ENCODE peak calls at places on chromosomes 5 and 9, in five cellular contexts. M is fibroblast of lung, G is aorta, U is NT2/D1, I is upper lobe of right lung. O is an unnamed sample. For H3K9me3 and H3K4me1, the result is how much of the 10 kb centered on the place peaks cover.

GRCh38 chr5:136584474-136584873 is 219.1 kb upstream of the TRPC7 start:
- DNase-seq in G (no peak), M (no peak), U (no peak), I (no peak), O (no peak)

GRCh38 chr5:94544031-94544650 is 74.3 kb downstream of the KIAA0825 start:
- DNase-seq in G (no peak), M (peak), I (no peak), U (no peak), O (no peak)

GRCh38 chr5:104186100-104186499 is 623.5 kb upstream of the NUDT12 start:
- DNase-seq in U (no peak), I (peak), G (no peak), M (no peak), O (no peak)

GRCh38 chr5:9782806-9783560 is 152.8 kb upstream of the TAS2R1 start:
- DNase-seq in M (peak), U (no peak), G (no peak), I (no peak), O (no peak)

GRCh38 chr5:54764691-54765090 is 220.7 kb downstream of the ESM1 start:
- DNase-seq in U (no peak), I (no peak), G (no peak), M (no peak), O (no peak)

GRCh38 chr5:78320461-78320860 is 26.0 kb upstream of the AP3B1 start:
- DNase-seq in U (no peak), M (peak), I (no peak), G (no peak), O (no peak)

GRCh38 chr5:171580506-171581265 is 161.2 kb downstream of the FGF18 start:
- DNase-seq in I (no peak), M (peak), U (no peak), G (no peak), O (no peak)

GRCh38 chr9:20791682-20792081 is 107.6 kb downstream of the FOCAD start:
- DNase-seq in G (no peak), M (no peak), U (no peak), I (no peak), O (no peak)

GRCh38 chr5:103894882-103895281 is 332.3 kb upstream of the NUDT12 start:
- DNase-seq in U (peak), M (peak), G (no peak), I (no peak), O (no peak)

GRCh38 chr5:58800410-58800809 is 217.5 kb downstream of the RAB3C start:
- DNase-seq in U (no peak), I (no peak), M (no peak), G (no peak), O (no peak)

GRCh38 chr5:129807162-129807814 is 59.4 kb downstream of the MINAR2 start:
- DNase-seq in G (no peak), M (no peak), I (no peak), U (no peak), O (no peak)

GRCh38 chr5:115872447-115872846 is 30.7 kb downstream of the AP3S1 start:
- DNase-seq in U (no peak), G (no peak), M (no peak), I (no peak), O (no peak)

GRCh38 chr5:115873392-115873791 is 31.7 kb downstream of the AP3S1 start:
- DNase-seq in G (no peak), I (no peak), U (no peak), M (peak), O (no peak)

DNA sequence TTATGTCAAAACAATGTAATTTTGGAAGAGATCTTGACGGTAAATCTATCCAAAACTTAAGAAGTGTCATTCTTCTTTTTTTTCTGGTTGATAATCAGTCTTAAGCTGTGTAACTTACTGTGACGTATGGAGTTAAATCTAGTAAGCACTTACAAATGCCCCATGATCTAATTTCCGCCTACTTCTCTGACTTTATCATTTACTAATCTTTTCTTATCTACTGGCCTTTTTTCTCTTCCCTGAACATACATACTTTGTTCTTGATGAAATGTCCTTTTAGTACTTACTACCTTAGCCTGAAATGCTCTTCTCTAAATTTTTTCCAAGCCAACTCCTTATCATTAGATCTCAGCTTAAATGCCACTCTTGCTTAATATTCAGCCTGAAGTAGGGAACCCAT is 27.5 kb downstream of the AP3S1 start:
- DNase-seq in M (no peak), U (no peak), I (no peak), G (no peak), O (no peak)
- H3K9me3 ChIP-seq in M (under half), U (under half), I (under half), G (under half), O (under half)

DNA sequence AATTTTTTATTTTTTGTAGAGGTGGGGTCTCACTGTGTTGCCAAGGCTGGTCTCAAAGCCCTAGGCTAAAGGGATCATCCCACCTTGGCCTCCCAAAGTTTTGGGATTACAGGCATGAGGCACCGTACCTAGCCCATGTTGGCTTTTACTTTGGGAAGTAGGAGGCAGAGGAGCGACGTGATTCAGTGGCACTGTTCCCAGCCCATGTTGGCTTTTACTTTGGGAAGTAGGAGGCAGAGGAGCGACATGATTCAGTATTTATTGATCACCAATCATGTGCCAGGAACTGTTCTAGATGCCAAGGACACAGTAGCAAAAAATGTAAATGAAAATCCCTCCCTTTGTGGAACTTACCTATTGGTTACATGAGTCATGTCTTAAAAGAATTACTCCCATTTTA is 18.3 kb downstream of the SNX24 start:
- DNase-seq in M (no peak), G (no peak), I (no peak), U (no peak), O (no peak)
- H3K4me1 ChIP-seq in M (under half), G (under half), I (under half), U (under half), O (under half)

GRCh38 chr9:101417977-101418376 is 17.6 kb downstream of the ALDOB start:
- DNase-seq in U (no peak), I (no peak), M (no peak), G (no peak), O (no peak)
- H3K9me3 ChIP-seq in U (under half), I (under half), M (under half), G (under half), O (under half)

GRCh38 chr5:168408561-168409321 is 77.5 kb upstream of the RARS1 start:
- DNase-seq in M (peak), I (no peak), G (no peak), U (no peak), O (no peak)
- H3K4me1 ChIP-seq in M (under half), I (under half), G (under half), U (under half), O (under half)

DNA sequence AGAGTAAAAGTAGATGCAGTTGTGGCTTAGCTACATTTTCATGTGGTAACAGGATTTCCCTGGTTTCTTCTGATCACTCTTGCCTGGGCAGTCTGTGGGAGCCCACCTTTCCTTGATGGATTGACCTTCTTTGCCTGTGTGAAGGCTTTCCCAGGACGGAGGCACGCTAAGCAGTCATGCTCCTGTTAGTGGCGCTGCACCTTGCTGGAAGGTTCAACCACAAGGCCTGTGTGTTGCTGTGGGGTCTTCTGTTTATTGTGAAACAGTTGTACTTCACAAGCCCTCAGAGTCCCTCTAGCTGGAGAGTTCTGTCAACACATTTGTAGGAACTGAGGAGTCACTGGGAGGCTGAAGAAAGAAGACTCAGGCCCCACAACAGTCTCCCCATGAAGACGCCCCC is 402.0 kb downstream of the IRX1 start:
- DNase-seq in U (no peak), G (no peak), M (no peak), I (no peak), O (no peak)
- H3K9me3 ChIP-seq in U (under half), G (under half), M (under half), I (under half), O (under half)

GRCh38 chr9:93118863-93119702 is 15.0 kb downstream of the NINJ1 start:
- DNase-seq in I (peak), U (no peak), M (no peak), G (peak), O (peak)
- H3K4me1 ChIP-seq in I (under half), U (under half), M (under half), G (under half), O (under half)

GRCh38 chr9:102479191-102479590 is 515.9 kb upstream of the CYLC2 start:
- DNase-seq in G (no peak), U (no peak), I (no peak), M (no peak), O (no peak)
- H3K9me3 ChIP-seq in G (under half), U (under half), I (under half), M (under half), O (under half)

DNA sequence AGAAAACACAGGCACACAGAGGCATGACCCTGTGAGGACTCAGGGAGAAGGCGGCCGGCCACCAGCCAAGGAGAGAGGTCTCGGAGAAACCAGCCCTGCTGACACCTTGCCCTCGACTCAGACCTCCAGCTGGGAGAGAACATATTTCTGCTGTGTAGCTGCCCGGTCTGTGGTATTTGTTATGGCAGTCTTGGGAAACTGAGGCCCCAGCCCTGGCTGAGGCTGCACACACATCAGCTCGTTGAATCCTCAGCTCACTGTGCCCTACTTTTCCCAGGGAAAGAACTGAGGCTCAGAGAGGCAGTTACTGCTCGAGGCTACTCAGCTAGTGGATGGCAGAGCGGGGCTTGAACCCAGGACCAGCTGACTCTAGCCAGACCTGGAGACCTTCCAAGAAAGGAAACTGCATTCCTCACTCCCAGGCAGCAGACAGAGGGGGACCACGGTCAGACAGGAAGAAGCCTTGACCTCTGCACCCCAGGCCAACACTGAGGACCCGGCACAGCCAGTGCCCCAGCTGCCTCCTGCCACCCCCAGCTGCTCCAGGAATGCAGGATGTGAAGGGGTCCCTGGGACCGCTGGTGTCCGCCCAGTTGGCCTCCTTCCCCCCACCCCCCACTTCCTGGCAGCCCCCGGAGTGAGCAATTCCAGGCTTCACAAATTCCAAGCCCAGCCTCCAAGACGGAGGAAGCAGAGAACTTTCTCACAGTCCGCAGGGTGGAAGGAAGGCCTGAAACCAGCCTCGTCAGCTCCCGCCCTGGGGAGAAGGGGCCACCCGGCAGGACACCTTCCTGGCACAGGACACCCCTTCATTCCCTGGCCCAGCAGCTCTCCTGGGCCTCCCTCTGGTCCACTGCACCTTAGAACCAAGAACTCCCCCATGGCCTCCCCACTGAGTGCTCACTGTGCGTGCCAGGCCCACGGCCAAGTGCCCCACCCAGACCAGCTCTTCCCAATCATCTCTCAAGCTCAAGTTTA is 69.9 kb downstream of the LRSAM1 start:
- DNase-seq in M (peak), U (no peak), I (no peak), G (peak), O (no peak)
- H3K4me1 ChIP-seq in M (half or more), U (under half), I (under half), G (under half), O (under half)